ENCODE peak calls at places on chromosomes 5 and 9, in four cellular contexts. One of them, this sample, is unnamed.

GRCh38 chr5:118554991-118555390 is 433.4 kb downstream of the DTWD2 start:
- DNase-seq in neural progenitor cell: no peak
- DNase-seq in fibroblast of lung: no peak
- DNase-seq in GM23248: no peak
- DNase-seq in this sample: no peak

GRCh38 chr9:7313389-7313788 is 486.2 kb downstream of the DMAC1 start:
- DNase-seq in neural progenitor cell: no peak
- DNase-seq in fibroblast of lung: no peak
- DNase-seq in GM23248: no peak
- DNase-seq in this sample: no peak

GRCh38 chr5:96709152-96709821 is 47.1 kb downstream of the CAST start:
- DNase-seq in neural progenitor cell: no peak
- DNase-seq in fibroblast of lung: peak; percentile 88
- DNase-seq in GM23248: peak; percentile 93
- DNase-seq in this sample: no peak

GRCh38 chr5:157820593-157821252 is 38.2 kb downstream of the CLINT1 start:
- DNase-seq in neural progenitor cell: peak; percentile 74
- DNase-seq in fibroblast of lung: peak; percentile 54
- DNase-seq in GM23248: peak; percentile 79
- DNase-seq in this sample: no peak

GRCh38 chr9:127910613-127911205 is 6.1 kb downstream of the ST6GALNAC4 start:
- DNase-seq in neural progenitor cell: no peak
- DNase-seq in fibroblast of lung: peak; percentile 38
- DNase-seq in GM23248: peak; percentile 66
- DNase-seq in this sample: no peak

GRCh38 chr5:174903333-174903732 is 179.0 kb downstream of the MSX2 start:
- DNase-seq in neural progenitor cell: no peak
- DNase-seq in fibroblast of lung: no peak
- DNase-seq in GM23248: no peak
- DNase-seq in this sample: no peak

GRCh38 chr5:149060325-149060724 is 2.5 kb downstream of the SH3TC2 start:
- DNase-seq in neural progenitor cell: no peak
- DNase-seq in fibroblast of lung: no peak
- DNase-seq in GM23248: peak; percentile 54
- DNase-seq in this sample: no peak

GRCh38 chr9:121637441-121638222 is 13.8 kb upstream of the DAB2IP start:
- DNase-seq in neural progenitor cell: no peak
- DNase-seq in fibroblast of lung: peak; percentile 28
- DNase-seq in GM23248: peak; percentile 75
- DNase-seq in this sample: no peak

GRCh38 chr9:93028448-93029006 is 30.0 kb upstream of the SUSD3 start:
- DNase-seq in neural progenitor cell: no peak
- DNase-seq in fibroblast of lung: no peak
- DNase-seq in GM23248: no peak
- DNase-seq in this sample: peak; percentile 59

GRCh38 chr9:14263707-14264483 is 50.0 kb downstream of the NFIB start:
- DNase-seq in neural progenitor cell: no peak
- DNase-seq in fibroblast of lung: no peak
- DNase-seq in GM23248: no peak
- DNase-seq in this sample: no peak

GRCh38 chr5:38948501-38948900 is 102.7 kb downstream of the OSMR start:
- DNase-seq in neural progenitor cell: no peak
- DNase-seq in fibroblast of lung: peak; percentile 52
- DNase-seq in GM23248: peak; percentile 83
- DNase-seq in this sample: no peak

GRCh38 chr5:142432369-142432863 is 107.6 kb upstream of the SPRY4 start:
- DNase-seq in neural progenitor cell: no peak
- DNase-seq in fibroblast of lung: no peak
- DNase-seq in GM23248: no peak
- DNase-seq in this sample: no peak

GRCh38 chr9:93830224-93830596 is 124.9 kb downstream of the BARX1 start:
- DNase-seq in neural progenitor cell: no peak
- DNase-seq in fibroblast of lung: no peak
- DNase-seq in GM23248: no peak
- DNase-seq in this sample: no peak

GRCh38 chr9:776086-776485 is 65.4 kb upstream of the DMRT1 start:
- DNase-seq in neural progenitor cell: no peak
- DNase-seq in fibroblast of lung: no peak
- DNase-seq in GM23248: no peak
- DNase-seq in this sample: no peak

GRCh38 chr5:105330185-105330584 is 1767.6 kb upstream of the NUDT12 start:
- DNase-seq in neural progenitor cell: no peak
- DNase-seq in fibroblast of lung: no peak
- DNase-seq in GM23248: no peak
- DNase-seq in this sample: no peak

GRCh38 chr5:176866913-176867312 is 32.2 kb downstream of the HK3 start:
- DNase-seq in neural progenitor cell: peak; percentile 95
- DNase-seq in fibroblast of lung: no peak
- DNase-seq in GM23248: no peak
- DNase-seq in this sample: no peak

GRCh38 chr9:107674252-107674936 is 184.8 kb upstream of the KLF4 start:
- DNase-seq in neural progenitor cell: no peak
- DNase-seq in fibroblast of lung: no peak
- DNase-seq in GM23248: no peak
- DNase-seq in this sample: no peak

GRCh38 chr9:35935261-35935660 is 22.7 kb downstream of the OR2S2 start:
- DNase-seq in neural progenitor cell: no peak
- DNase-seq in fibroblast of lung: peak; percentile 76
- DNase-seq in GM23248: no peak
- DNase-seq in this sample: no peak

GRCh38 chr5:38780950-38781349 is 64.9 kb upstream of the OSMR start:
- DNase-seq in neural progenitor cell: no peak
- DNase-seq in fibroblast of lung: peak; percentile 80
- DNase-seq in GM23248: peak; percentile 70
- DNase-seq in this sample: no peak

GRCh38 chr5:85614482-85614881 is 1003.3 kb upstream of the COX7C start:
- DNase-seq in neural progenitor cell: no peak
- DNase-seq in fibroblast of lung: no peak
- DNase-seq in GM23248: no peak
- DNase-seq in this sample: no peak

DNA sequence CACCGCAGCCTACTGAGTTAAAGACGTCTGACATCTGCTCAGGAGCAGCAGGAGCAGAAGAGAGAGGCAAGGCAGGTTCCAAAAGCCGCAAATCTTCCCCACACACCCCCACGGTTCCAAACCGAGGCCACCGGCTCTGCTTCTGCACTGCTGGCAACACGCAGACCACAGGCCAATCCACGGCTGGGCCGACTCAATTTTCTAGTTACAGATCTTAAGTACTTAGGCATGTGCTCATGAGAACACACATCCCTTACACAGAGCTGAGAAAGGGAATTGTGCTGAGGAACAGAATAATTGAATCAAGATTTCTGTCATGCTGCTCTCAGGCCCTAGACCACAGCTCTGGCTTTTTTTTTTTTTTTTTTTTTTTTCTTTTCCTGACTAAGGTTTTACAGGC is 32.6 kb downstream of the PAX5 start:
- DNase-seq in neural progenitor cell: peak; percentile 24
- DNase-seq in fibroblast of lung: no peak
- DNase-seq in GM23248: no peak
- DNase-seq in this sample: no peak
- H3K9ac ChIP-seq in neural progenitor cell: no peak overlapping the region
- H3K9ac ChIP-seq in fibroblast of lung: no peak overlapping the region
- H3K9ac ChIP-seq in GM23248: no peak overlapping the region
- H3K9ac ChIP-seq in this sample: peak overlapping the region; percentile 67

GRCh38 chr5:129125819-129126218 is 31.3 kb downstream of the ISOC1 start:
- DNase-seq in neural progenitor cell: peak; percentile 19
- DNase-seq in fibroblast of lung: no peak
- DNase-seq in GM23248: no peak
- DNase-seq in this sample: peak; percentile 43
- H3K9ac ChIP-seq in neural progenitor cell: no peak overlapping the region
- H3K9ac ChIP-seq in fibroblast of lung: no peak overlapping the region
- H3K9ac ChIP-seq in GM23248: no peak overlapping the region
- H3K9ac ChIP-seq in this sample: no peak overlapping the region

GRCh38 chr9:16004613-16005012 is 451.8 kb downstream of the CCDC171 start:
- DNase-seq in neural progenitor cell: no peak
- DNase-seq in fibroblast of lung: no peak
- DNase-seq in GM23248: no peak
- DNase-seq in this sample: no peak
- H3K9ac ChIP-seq in neural progenitor cell: no peak overlapping the region
- H3K9ac ChIP-seq in fibroblast of lung: no peak overlapping the region
- H3K9ac ChIP-seq in GM23248: no peak overlapping the region
- H3K9ac ChIP-seq in this sample: no peak overlapping the region

GRCh38 chr5:57751710-57752109 is 269.1 kb upstream of the ACTBL2 start:
- DNase-seq in neural progenitor cell: no peak
- DNase-seq in fibroblast of lung: no peak
- DNase-seq in GM23248: no peak
- DNase-seq in this sample: no peak
- H3K9ac ChIP-seq in neural progenitor cell: no peak overlapping the region
- H3K9ac ChIP-seq in fibroblast of lung: no peak overlapping the region
- H3K9ac ChIP-seq in GM23248: no peak overlapping the region
- H3K9ac ChIP-seq in this sample: no peak overlapping the region

GRCh38 chr9:78354980-78355379 is 58.1 kb downstream of the PSAT1 start:
- DNase-seq in neural progenitor cell: no peak
- DNase-seq in fibroblast of lung: no peak
- DNase-seq in GM23248: no peak
- DNase-seq in this sample: no peak
- H3K9ac ChIP-seq in neural progenitor cell: no peak overlapping the region
- H3K9ac ChIP-seq in fibroblast of lung: no peak overlapping the region
- H3K9ac ChIP-seq in GM23248: no peak overlapping the region
- H3K9ac ChIP-seq in this sample: no peak overlapping the region

DNA sequence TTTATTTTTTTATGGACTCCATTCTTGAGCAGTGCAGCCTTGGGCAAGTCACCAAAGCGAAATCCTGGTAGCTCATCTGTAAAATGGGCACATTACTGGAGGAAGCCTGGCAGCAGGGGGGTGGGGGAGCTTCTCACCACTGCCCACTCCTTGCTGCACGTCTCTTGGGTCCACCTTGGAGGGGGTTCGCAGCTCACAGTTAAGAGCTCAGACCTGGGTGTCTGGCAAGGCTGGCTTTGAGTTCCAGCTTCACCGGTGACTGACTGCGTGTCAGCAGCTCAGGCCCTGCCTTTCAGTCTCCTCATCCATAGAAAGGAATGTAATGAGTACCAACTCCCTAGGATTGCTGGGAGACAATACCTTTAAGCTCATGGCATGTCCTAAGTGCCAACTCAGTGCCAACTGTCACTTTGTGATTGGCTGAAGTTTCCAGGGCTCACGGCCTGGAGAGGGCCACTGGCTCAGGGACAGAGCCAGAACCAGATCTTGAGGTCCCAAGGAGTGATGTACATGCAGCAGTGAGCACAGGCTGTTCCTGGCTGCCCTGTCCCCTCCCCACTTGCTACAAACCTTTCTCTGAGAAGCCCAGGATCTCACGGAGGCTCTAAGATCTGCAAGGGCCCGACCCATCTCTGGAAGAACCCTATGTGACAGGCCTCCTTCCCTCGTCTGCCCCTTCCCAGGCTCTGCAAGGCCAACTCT is 72.9 kb downstream of the C9orf50 start:
- DNase-seq in neural progenitor cell: no peak
- DNase-seq in fibroblast of lung: no peak
- DNase-seq in GM23248: peak; percentile 40
- DNase-seq in this sample: no peak
- H3K9ac ChIP-seq in neural progenitor cell: no peak overlapping the region
- H3K9ac ChIP-seq in fibroblast of lung: no peak overlapping the region
- H3K9ac ChIP-seq in GM23248: no peak overlapping the region
- H3K9ac ChIP-seq in this sample: no peak overlapping the region

GRCh38 chr9:73176450-73176875 is 24.8 kb downstream of the ANXA1 start:
- DNase-seq in neural progenitor cell: no peak
- DNase-seq in fibroblast of lung: peak; percentile 63
- DNase-seq in GM23248: peak; percentile 68
- DNase-seq in this sample: no peak
- H3K9ac ChIP-seq in neural progenitor cell: no peak overlapping the region
- H3K9ac ChIP-seq in fibroblast of lung: no peak overlapping the region
- H3K9ac ChIP-seq in GM23248: no peak overlapping the region
- H3K9ac ChIP-seq in this sample: no peak overlapping the region

DNA sequence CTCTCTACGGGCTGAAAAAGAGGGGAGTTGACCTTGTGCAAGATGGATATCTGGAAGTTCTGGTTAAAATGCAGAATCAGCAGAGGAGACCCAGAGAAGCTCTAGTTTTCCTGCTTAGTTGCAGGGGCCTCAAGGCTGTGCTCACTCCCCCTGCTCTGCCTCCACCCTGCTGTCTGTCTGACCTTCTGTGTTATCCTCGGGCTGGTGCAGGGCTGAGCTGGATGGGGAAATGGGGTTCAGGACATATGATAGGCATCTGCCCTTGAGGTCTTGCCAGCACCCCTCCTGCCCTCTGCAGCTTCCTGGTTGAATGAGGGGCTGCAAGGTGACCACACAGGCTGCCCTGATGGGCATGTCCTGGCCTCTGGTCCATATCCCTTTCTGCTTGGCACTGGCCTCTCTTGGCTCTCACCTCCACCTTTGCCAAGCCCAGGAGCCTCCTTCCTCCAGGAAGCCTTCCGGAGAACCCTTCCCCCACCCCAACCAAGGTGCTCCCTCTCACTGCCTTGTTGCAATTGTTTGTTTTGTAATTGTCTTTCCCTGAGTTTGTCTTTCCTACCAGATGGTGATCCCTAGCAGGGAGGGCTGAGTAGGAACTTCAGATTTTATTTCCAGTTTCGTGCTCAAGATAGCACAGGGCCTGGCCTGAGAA is 1.3 kb downstream of the TMEM268 start:
- DNase-seq in neural progenitor cell: no peak
- DNase-seq in fibroblast of lung: no peak
- DNase-seq in GM23248: no peak
- DNase-seq in this sample: no peak
- H3K9ac ChIP-seq in neural progenitor cell: no peak overlapping the region
- H3K9ac ChIP-seq in fibroblast of lung: no peak overlapping the region
- H3K9ac ChIP-seq in GM23248: peak overlapping the region; percentile 86
- H3K9ac ChIP-seq in this sample: peak overlapping the region; percentile 95

DNA sequence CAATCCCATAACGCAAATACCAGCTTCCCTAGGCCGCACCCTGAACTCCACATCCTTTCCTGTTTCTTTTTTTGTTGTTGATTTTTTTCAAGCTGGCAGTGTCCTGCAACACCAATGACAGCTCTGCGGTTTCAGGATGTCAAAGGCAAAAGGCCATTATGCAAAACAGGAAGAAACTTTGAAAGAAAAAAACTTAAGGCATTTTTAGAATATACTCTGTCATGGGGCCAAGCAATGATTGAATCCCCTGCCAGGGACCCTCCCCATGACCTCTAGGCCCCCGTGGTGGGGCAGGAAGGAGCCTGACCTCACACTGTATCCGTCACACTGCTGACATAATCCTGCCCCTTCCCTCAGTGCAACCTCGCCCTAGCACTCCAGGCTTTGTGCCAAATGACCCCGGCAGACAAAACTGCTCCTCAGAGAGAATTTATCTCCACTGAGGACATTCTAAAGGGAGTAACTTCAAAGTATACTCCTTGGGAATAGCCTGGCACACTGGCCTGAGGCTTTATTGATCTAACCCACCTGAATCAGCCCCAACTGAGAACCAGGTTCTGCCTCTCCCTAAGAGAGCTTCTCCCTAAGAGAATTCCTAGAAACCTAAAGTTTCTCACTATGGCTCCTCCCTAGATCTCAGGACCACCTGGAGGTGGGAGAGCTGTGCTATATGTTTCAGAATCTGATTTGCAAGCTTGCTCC is 7.9 kb downstream of the B4GALT1 start:
- DNase-seq in neural progenitor cell: no peak
- DNase-seq in fibroblast of lung: no peak
- DNase-seq in GM23248: peak; percentile 56
- DNase-seq in this sample: no peak
- H3K9ac ChIP-seq in neural progenitor cell: no peak overlapping the region
- H3K9ac ChIP-seq in fibroblast of lung: peak overlapping the region; percentile 34
- H3K9ac ChIP-seq in GM23248: peak overlapping the region; percentile 99
- H3K9ac ChIP-seq in this sample: peak overlapping the region; percentile 68